ENCODE peak calls at places on chromosome 21, in four cellular contexts. W is ovary; R is CD8-positive, alpha-beta T cell; N is heart left ventricle. X is an unnamed sample.

GRCh38 chr21:16193758-16194606 is 464.2 kb downstream of the USP25 start:
- DNase-seq in W (peak; percentile 71), N (peak; percentile 78), R (no peak), X (peak; percentile 68)

GRCh38 chr21:27532081-27532480 is 565.2 kb upstream of the ADAMTS5 start:
- DNase-seq in W (no peak), R (no peak), N (no peak), X (no peak)

GRCh38 chr21:15367061-15367626 is 302.3 kb upstream of the NRIP1 start:
- DNase-seq in N (no peak), R (no peak), W (no peak), X (peak; percentile 63)

GRCh38 chr21:27975514-27975913 is 1008.6 kb upstream of the ADAMTS5 start:
- DNase-seq in R (no peak), N (no peak), W (no peak), X (no peak)

GRCh38 chr21:29092102-29092959 is 18.9 kb upstream of the CCT8 start:
- DNase-seq in R (no peak), N (no peak), W (no peak), X (no peak)

GRCh38 chr21:16195476-16195875 is 465.7 kb downstream of the USP25 start:
- DNase-seq in W (no peak), R (no peak), N (no peak), X (no peak)

GRCh38 chr21:27035791-27036190 is 68.9 kb upstream of the ADAMTS5 start:
- DNase-seq in N (no peak), R (no peak), W (no peak), X (no peak)

GRCh38 chr21:26982767-26983166 is 15.9 kb upstream of the ADAMTS5 start:
- DNase-seq in N (no peak), W (peak; percentile 29), R (no peak), X (no peak)

GRCh38 chr21:18902641-18903040 is 499.1 kb upstream of the TMPRSS15 start:
- DNase-seq in N (no peak), R (no peak), W (no peak), X (no peak)

GRCh38 chr21:39141502-39141901 is 41.7 kb downstream of the PSMG1 start:
- DNase-seq in R (no peak), N (no peak), W (no peak), X (no peak)

GRCh38 chr21:37784591-37785318 is 131.5 kb downstream of the KCNJ6 start:
- DNase-seq in R (no peak), W (no peak), N (no peak), X (no peak)

GRCh38 chr21:25929859-25930520 is 195.2 kb downstream of the GABPA start:
- DNase-seq in W (no peak), R (no peak), N (peak; percentile 39), X (no peak)

GRCh38 chr21:42039911-42040351 is 29.8 kb upstream of the ZBTB21 start:
- DNase-seq in W (peak; percentile 49), N (peak; percentile 65), R (no peak), X (no peak)

GRCh38 chr21:26469789-26470188 is 103.3 kb downstream of the CYYR1 start:
- DNase-seq in N (no peak), R (no peak), W (no peak), X (no peak)

GRCh38 chr21:25845729-25846256 is 111.0 kb downstream of the GABPA start:
- DNase-seq in W (no peak), R (no peak), N (no peak), X (no peak)

GRCh38 chr21:25638634-25639166 is 358 bp upstream of the JAM2 start:
- DNase-seq in N (no peak), R (no peak), W (no peak), X (no peak)

GRCh38 chr21:39281853-39282252 is 31.6 kb downstream of the BRWD1 start:
- DNase-seq in N (no peak), W (no peak), R (no peak), X (no peak)

GRCh38 chr21:37886726-37887309 is 29.4 kb downstream of the KCNJ6 start:
- DNase-seq in N (no peak), W (no peak), R (no peak), X (no peak)

GRCh38 chr21:22575165-22575584 is 1577.0 kb downstream of the NCAM2 start:
- DNase-seq in N (no peak), R (no peak), W (no peak), X (peak; percentile 88)
- TF ChIP-seq CTCF in N (peak; percentile 22), R (no peak), W (no peak), X (peak; percentile 88)

GRCh38 chr21:36703123-36703522 is 4.2 kb downstream of the SIM2 start:
- DNase-seq in W (no peak), N (no peak), R (no peak), X (no peak)
- H3K4me3 ChIP-seq in W (no peak overlapping the region), N (no peak overlapping the region), R (no peak overlapping the region), X (no peak overlapping the region)

DNA sequence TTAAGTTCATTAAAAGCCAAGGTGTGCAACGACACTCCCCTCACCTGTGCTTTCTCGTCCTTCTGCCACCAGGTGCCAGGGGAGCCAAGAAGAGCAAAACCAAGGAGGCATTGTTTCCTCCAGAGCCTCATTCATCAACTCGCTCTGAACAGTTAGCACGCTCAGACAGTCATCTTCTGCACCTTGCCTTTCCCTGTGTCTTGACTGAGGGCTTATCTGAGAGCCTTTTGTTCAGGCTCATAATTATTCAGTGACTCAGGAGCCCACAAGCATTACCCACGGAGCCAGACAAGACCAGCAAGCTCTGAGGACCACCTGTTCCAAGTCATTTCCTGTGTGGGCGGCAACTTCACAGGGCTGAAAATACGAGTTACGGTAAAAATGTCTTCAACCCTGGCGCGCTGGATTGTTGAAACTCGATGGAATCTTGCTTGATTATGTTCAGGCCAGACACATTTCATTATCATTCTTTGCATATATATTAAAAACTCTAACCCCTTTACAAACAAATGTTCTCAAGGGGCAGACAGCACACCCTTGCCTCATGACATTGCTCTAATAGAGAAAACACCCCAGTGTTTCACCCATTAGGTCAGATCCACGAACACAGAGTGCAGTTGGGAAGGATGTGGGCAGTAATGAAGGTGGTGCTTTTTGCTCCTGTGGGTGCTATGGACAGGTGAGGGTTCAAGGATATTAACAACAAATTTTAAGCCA is 89.7 kb upstream of the RUNX1 start:
- DNase-seq in W (no peak), R (peak; percentile 55), N (no peak), X (no peak)
- TF ChIP-seq CTCF in W (no peak), R (no peak), N (no peak), X (no peak)

GRCh38 chr21:44574457-44575306 is 1.2 kb downstream of the KRTAP10-4 start:
- DNase-seq in W (no peak), R (no peak), N (no peak), X (no peak)
- H3K4me3 ChIP-seq in W (no peak overlapping the region), R (no peak overlapping the region), N (no peak overlapping the region), X (no peak overlapping the region)

GRCh38 chr21:32653326-32653901 is 41.2 kb upstream of the CFAP298 start:
- DNase-seq in N (no peak), R (peak; percentile 12), W (no peak), X (peak; percentile 69)
- TF ChIP-seq CTCF in N (peak; percentile 36), R (peak; percentile 62), W (no peak), X (peak; percentile 94)

DNA sequence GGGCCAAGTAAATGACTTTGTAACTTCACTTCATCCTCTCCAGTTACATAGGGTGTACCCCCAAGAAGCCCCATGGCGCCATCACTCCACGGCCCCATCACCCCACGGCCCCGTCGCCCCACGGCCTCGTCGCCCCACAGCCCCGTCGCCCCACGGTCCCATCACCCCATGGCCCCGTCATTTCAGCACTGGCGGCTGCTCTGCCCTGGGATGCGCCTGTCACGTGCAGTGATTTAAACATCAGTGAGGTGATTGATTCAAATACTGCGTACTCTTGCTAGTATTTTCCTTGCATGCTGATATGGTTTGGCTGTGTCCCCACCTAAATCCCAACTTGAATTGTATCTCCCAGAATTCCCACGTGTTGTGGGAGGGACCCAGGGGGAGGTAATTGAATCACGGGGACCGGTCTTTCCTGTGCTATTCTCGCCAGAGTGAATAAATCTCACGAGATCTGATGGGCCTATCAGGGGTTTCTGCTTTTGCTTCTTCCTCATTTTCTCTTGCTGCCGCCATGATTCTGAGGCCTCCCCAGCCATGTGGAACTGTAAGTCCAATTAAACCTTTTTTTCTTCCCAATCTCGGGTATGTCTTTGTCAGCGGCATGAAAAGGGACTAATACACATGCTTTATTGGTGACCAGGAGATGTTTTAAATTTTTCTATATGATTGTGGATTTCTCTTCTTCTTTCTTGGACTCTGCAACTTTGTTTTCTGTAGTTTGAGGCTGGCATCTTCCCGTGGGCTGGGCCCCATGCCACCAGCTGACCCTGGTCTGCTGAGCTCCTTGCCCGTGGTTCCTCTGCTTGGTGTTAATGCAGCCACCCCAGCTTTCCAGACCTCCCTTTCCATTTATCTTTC is 50.1 kb upstream of the PCBP3 start:
- DNase-seq in W (no peak), R (no peak), N (no peak), X (no peak)
- H3K4me3 ChIP-seq in W (no peak overlapping the region), R (no peak overlapping the region), N (no peak overlapping the region), X (no peak overlapping the region)

GRCh38 chr21:45740088-45740440 is 96.5 kb downstream of the PCBP3 start:
- DNase-seq in R (no peak), W (no peak), N (no peak), X (no peak)

GRCh38 chr21:45741691-45742090 is 98.2 kb downstream of the PCBP3 start:
- DNase-seq in N (no peak), R (no peak), W (no peak), X (no peak)

GRCh38 chr21:45737485-45738166 is 94.1 kb downstream of the PCBP3 start:
- DNase-seq in W (no peak), N (no peak), R (no peak), X (no peak)

GRCh38 chr21:45739218-45740087 is 95.9 kb downstream of the PCBP3 start:
- DNase-seq in W (no peak), N (no peak), R (no peak), X (no peak)

GRCh38 chr21:45740491-45741357 is 97.2 kb downstream of the PCBP3 start:
- DNase-seq in R (no peak), N (no peak), W (no peak), X (no peak)
- TF ChIP-seq CTCF in R (no peak), N (no peak), W (no peak), X (peak; percentile 37)

GRCh38 chr21:46425566-46425965 is 33.1 kb upstream of the DIP2A start:
- DNase-seq in W (no peak), R (peak; percentile 81), N (no peak), X (no peak)
- H3K4me3 ChIP-seq in W (no peak overlapping the region), R (peak overlapping the region; percentile 57), N (no peak overlapping the region), X (no peak overlapping the region)

DNA sequence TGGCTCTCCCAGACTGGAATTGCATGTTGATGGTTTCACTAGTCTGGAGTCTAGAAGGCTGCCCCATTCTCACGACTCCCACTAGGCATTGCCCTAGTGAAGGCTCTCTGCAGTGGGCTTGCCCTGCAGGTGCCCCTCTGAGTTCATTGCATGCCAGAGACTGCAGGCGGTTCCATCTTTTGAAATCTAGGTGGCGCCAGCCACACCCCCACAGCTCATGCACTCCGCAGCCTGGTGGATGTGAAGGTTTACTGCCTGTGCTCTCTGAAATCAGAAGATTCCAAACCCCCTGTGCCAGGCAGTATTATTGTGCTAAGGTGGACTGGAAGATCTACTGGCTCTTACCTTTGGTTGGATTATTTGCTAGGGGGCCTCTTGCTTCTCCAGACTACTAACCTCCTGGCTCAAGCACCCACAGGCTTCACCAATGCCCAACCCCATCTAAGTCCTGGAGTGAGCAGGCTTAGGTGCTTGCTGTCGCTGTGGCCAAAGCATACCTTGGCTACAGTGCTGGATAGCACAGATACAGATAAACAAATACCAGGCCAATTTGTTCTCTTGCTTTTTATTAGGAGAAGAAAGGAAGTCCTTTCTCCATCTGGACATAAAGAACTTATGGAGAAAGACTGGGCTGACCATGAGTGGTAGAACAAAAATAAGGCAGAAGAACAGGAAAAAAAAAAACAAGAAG is 83.5 kb upstream of the SIM2 start:
- DNase-seq in R (no peak), N (no peak), W (no peak), X (peak; percentile 81)
- TF ChIP-seq CTCF in R (no peak), N (no peak), W (no peak), X (peak; percentile 68)

X was measured in endodermal cell.